ENCODE peak calls at places on chromosomes 4 and X, in ten cellular contexts. One of them, this sample, is unnamed.

GRCh38 chr4:1715002-1715761 is 3.1 kb upstream of the SLBP start:
- DNase-seq in CD8-positive, alpha-beta memory T cell: no peak
- DNase-seq in AML-193: peak; percentile 87
- DNase-seq in body of pancreas: peak; percentile 37
- DNase-seq in HTR-8/SVneo: no peak
- DNase-seq in fibroblast of mammary gland: peak; percentile 25
- DNase-seq in Panc1: no peak
- DNase-seq in frontal cortex: no peak
- DNase-seq in lung microvascular endothelial cell: no peak
- DNase-seq in H9: peak; percentile 26
- DNase-seq in this sample: no peak

GRCh38 chrX:34918091-34918736 is 24.4 kb upstream of the FAM47B start:
- DNase-seq in CD8-positive, alpha-beta memory T cell: no peak
- DNase-seq in AML-193: no peak
- DNase-seq in body of pancreas: no peak
- DNase-seq in HTR-8/SVneo: no peak
- DNase-seq in fibroblast of mammary gland: peak; percentile 78
- DNase-seq in Panc1: no peak
- DNase-seq in frontal cortex: no peak
- DNase-seq in lung microvascular endothelial cell: no peak
- DNase-seq in H9: no peak
- DNase-seq in this sample: peak; percentile 60

GRCh38 chr4:3314706-3315260 is 22.0 kb downstream of the RGS12 start:
- DNase-seq in CD8-positive, alpha-beta memory T cell: no peak
- DNase-seq in AML-193: no peak
- DNase-seq in body of pancreas: no peak
- DNase-seq in HTR-8/SVneo: no peak
- DNase-seq in fibroblast of mammary gland: no peak
- DNase-seq in Panc1: no peak
- DNase-seq in frontal cortex: no peak
- DNase-seq in lung microvascular endothelial cell: no peak
- DNase-seq in H9: peak; percentile 16
- DNase-seq in this sample: no peak

GRCh38 chr4:57102050-57102564 is 8.1 kb downstream of the IGFBP7 start:
- DNase-seq in CD8-positive, alpha-beta memory T cell: no peak
- DNase-seq in AML-193: no peak
- DNase-seq in body of pancreas: peak; percentile 52
- DNase-seq in HTR-8/SVneo: no peak
- DNase-seq in fibroblast of mammary gland: peak; percentile 95
- DNase-seq in Panc1: no peak
- DNase-seq in frontal cortex: no peak
- DNase-seq in lung microvascular endothelial cell: peak; percentile 54
- DNase-seq in H9: no peak
- DNase-seq in this sample: peak; percentile 97

GRCh38 chr4:68361146-68361589 is 11.3 kb upstream of the YTHDC1 start:
- DNase-seq in CD8-positive, alpha-beta memory T cell: no peak
- DNase-seq in AML-193: no peak
- DNase-seq in body of pancreas: no peak
- DNase-seq in HTR-8/SVneo: no peak
- DNase-seq in fibroblast of mammary gland: peak; percentile 46
- DNase-seq in Panc1: no peak
- DNase-seq in frontal cortex: no peak
- DNase-seq in lung microvascular endothelial cell: no peak
- DNase-seq in H9: no peak
- DNase-seq in this sample: peak; percentile 22

GRCh38 chrX:121987163-121987562 is 939.8 kb downstream of the GLUD2 start:
- DNase-seq in CD8-positive, alpha-beta memory T cell: no peak
- DNase-seq in AML-193: no peak
- DNase-seq in body of pancreas: no peak
- DNase-seq in HTR-8/SVneo: no peak
- DNase-seq in fibroblast of mammary gland: peak; percentile 69
- DNase-seq in Panc1: no peak
- DNase-seq in frontal cortex: no peak
- DNase-seq in lung microvascular endothelial cell: no peak
- DNase-seq in H9: no peak
- DNase-seq in this sample: no peak

GRCh38 chr4:8703401-8703696 is 110.8 kb downstream of the CPZ start:
- DNase-seq in CD8-positive, alpha-beta memory T cell: no peak
- DNase-seq in AML-193: no peak
- DNase-seq in body of pancreas: no peak
- DNase-seq in HTR-8/SVneo: no peak
- DNase-seq in fibroblast of mammary gland: no peak
- DNase-seq in Panc1: no peak
- DNase-seq in frontal cortex: no peak
- DNase-seq in lung microvascular endothelial cell: no peak
- DNase-seq in H9: peak; percentile 15
- DNase-seq in this sample: no peak

GRCh38 chrX:30280428-30280827 is 28.8 kb downstream of the NR0B1 start:
- DNase-seq in CD8-positive, alpha-beta memory T cell: no peak
- DNase-seq in AML-193: no peak
- DNase-seq in body of pancreas: no peak
- DNase-seq in HTR-8/SVneo: no peak
- DNase-seq in fibroblast of mammary gland: no peak
- DNase-seq in Panc1: no peak
- DNase-seq in frontal cortex: no peak
- DNase-seq in lung microvascular endothelial cell: no peak
- DNase-seq in H9: no peak
- DNase-seq in this sample: no peak

GRCh38 chrX:9927638-9928037 is 39.5 kb upstream of the CLDN34 start:
- DNase-seq in CD8-positive, alpha-beta memory T cell: no peak
- DNase-seq in AML-193: no peak
- DNase-seq in body of pancreas: no peak
- DNase-seq in HTR-8/SVneo: no peak
- DNase-seq in fibroblast of mammary gland: no peak
- DNase-seq in Panc1: no peak
- DNase-seq in frontal cortex: no peak
- DNase-seq in lung microvascular endothelial cell: no peak
- DNase-seq in H9: no peak
- DNase-seq in this sample: no peak

GRCh38 chr4:178602833-178603232 is 1160.6 kb upstream of the AGA start:
- DNase-seq in CD8-positive, alpha-beta memory T cell: no peak
- DNase-seq in AML-193: no peak
- DNase-seq in body of pancreas: no peak
- DNase-seq in HTR-8/SVneo: no peak
- DNase-seq in fibroblast of mammary gland: no peak
- DNase-seq in Panc1: no peak
- DNase-seq in frontal cortex: no peak
- DNase-seq in lung microvascular endothelial cell: no peak
- DNase-seq in H9: no peak
- DNase-seq in this sample: no peak

GRCh38 chr4:113943863-113944262 is 35.6 kb downstream of the ARSJ start:
- DNase-seq in CD8-positive, alpha-beta memory T cell: no peak
- DNase-seq in AML-193: no peak
- DNase-seq in body of pancreas: no peak
- DNase-seq in HTR-8/SVneo: no peak
- DNase-seq in fibroblast of mammary gland: peak; percentile 40
- DNase-seq in Panc1: no peak
- DNase-seq in frontal cortex: no peak
- DNase-seq in lung microvascular endothelial cell: no peak
- DNase-seq in H9: no peak
- DNase-seq in this sample: no peak

GRCh38 chrX:153400146-153401132 is 711 bp downstream of the PNMA6E start:
- DNase-seq in CD8-positive, alpha-beta memory T cell: peak; percentile 68
- DNase-seq in AML-193: no peak
- DNase-seq in body of pancreas: no peak
- DNase-seq in HTR-8/SVneo: peak; percentile 5
- DNase-seq in fibroblast of mammary gland: peak; percentile 20
- DNase-seq in Panc1: no peak
- DNase-seq in frontal cortex: peak; percentile 29
- DNase-seq in lung microvascular endothelial cell: peak; percentile 53
- DNase-seq in H9: peak; percentile 70
- DNase-seq in this sample: no peak

GRCh38 chrX:153688071-153688470 is 345 bp downstream of the SLC6A8 start:
- DNase-seq in CD8-positive, alpha-beta memory T cell: no peak
- DNase-seq in AML-193: no peak
- DNase-seq in body of pancreas: no peak
- DNase-seq in HTR-8/SVneo: no peak
- DNase-seq in fibroblast of mammary gland: no peak
- DNase-seq in Panc1: no peak
- DNase-seq in frontal cortex: no peak
- DNase-seq in lung microvascular endothelial cell: no peak
- DNase-seq in H9: no peak
- DNase-seq in this sample: no peak

GRCh38 chr4:140637836-140638235 is 69.1 kb upstream of the UCP1 start:
- DNase-seq in CD8-positive, alpha-beta memory T cell: no peak
- DNase-seq in AML-193: peak; percentile 66
- DNase-seq in body of pancreas: peak; percentile 19
- DNase-seq in HTR-8/SVneo: peak; percentile 29
- DNase-seq in fibroblast of mammary gland: peak; percentile 37
- DNase-seq in Panc1: no peak
- DNase-seq in frontal cortex: no peak
- DNase-seq in lung microvascular endothelial cell: peak; percentile 72
- DNase-seq in H9: peak; percentile 41
- DNase-seq in this sample: no peak

GRCh38 chrX:19682712-19683331 is 167.5 kb upstream of the MAP3K15 start:
- DNase-seq in CD8-positive, alpha-beta memory T cell: peak; percentile 91
- DNase-seq in AML-193: no peak
- DNase-seq in body of pancreas: peak; percentile 65
- DNase-seq in HTR-8/SVneo: no peak
- DNase-seq in fibroblast of mammary gland: peak; percentile 93
- DNase-seq in Panc1: no peak
- DNase-seq in frontal cortex: no peak
- DNase-seq in lung microvascular endothelial cell: peak; percentile 77
- DNase-seq in H9: peak; percentile 49
- DNase-seq in this sample: peak; percentile 96

GRCh38 chrX:123171781-123172180 is 12.3 kb upstream of the GRIA3 start:
- DNase-seq in CD8-positive, alpha-beta memory T cell: no peak
- DNase-seq in AML-193: no peak
- DNase-seq in body of pancreas: no peak
- DNase-seq in HTR-8/SVneo: no peak
- DNase-seq in fibroblast of mammary gland: peak; percentile 61
- DNase-seq in Panc1: no peak
- DNase-seq in frontal cortex: no peak
- DNase-seq in lung microvascular endothelial cell: no peak
- DNase-seq in H9: no peak
- DNase-seq in this sample: peak; percentile 79

GRCh38 chrX:14673764-14674163 is 144.4 kb downstream of the GLRA2 start:
- DNase-seq in CD8-positive, alpha-beta memory T cell: no peak
- DNase-seq in AML-193: no peak
- DNase-seq in body of pancreas: peak; percentile 3
- DNase-seq in HTR-8/SVneo: peak; percentile 45
- DNase-seq in fibroblast of mammary gland: peak; percentile 91
- DNase-seq in Panc1: no peak
- DNase-seq in frontal cortex: no peak
- DNase-seq in lung microvascular endothelial cell: peak; percentile 31
- DNase-seq in H9: no peak
- DNase-seq in this sample: peak; percentile 84

GRCh38 chrX:50100188-50100587 is 100.6 kb downstream of the AKAP4 start:
- DNase-seq in CD8-positive, alpha-beta memory T cell: no peak
- DNase-seq in AML-193: no peak
- DNase-seq in body of pancreas: no peak
- DNase-seq in HTR-8/SVneo: peak; percentile 0
- DNase-seq in fibroblast of mammary gland: peak; percentile 4
- DNase-seq in Panc1: no peak
- DNase-seq in frontal cortex: no peak
- DNase-seq in lung microvascular endothelial cell: peak; percentile 56
- DNase-seq in H9: no peak
- DNase-seq in this sample: no peak

GRCh38 chr4:88230399-88230798 is 54.0 kb downstream of the PPM1K start:
- DNase-seq in CD8-positive, alpha-beta memory T cell: no peak
- DNase-seq in AML-193: no peak
- DNase-seq in body of pancreas: no peak
- DNase-seq in HTR-8/SVneo: no peak
- DNase-seq in fibroblast of mammary gland: no peak
- DNase-seq in Panc1: no peak
- DNase-seq in frontal cortex: no peak
- DNase-seq in lung microvascular endothelial cell: no peak
- DNase-seq in H9: no peak
- DNase-seq in this sample: no peak

GRCh38 chrX:105211051-105211575 is 9.4 kb downstream of the TEX13A start:
- DNase-seq in CD8-positive, alpha-beta memory T cell: no peak
- DNase-seq in AML-193: no peak
- DNase-seq in body of pancreas: no peak
- DNase-seq in HTR-8/SVneo: no peak
- DNase-seq in fibroblast of mammary gland: peak; percentile 2
- DNase-seq in Panc1: no peak
- DNase-seq in frontal cortex: no peak
- DNase-seq in lung microvascular endothelial cell: no peak
- DNase-seq in H9: no peak
- DNase-seq in this sample: no peak

GRCh38 chr4:1375051-1375721 is 28.2 kb downstream of the UVSSA start:
- DNase-seq in CD8-positive, alpha-beta memory T cell: peak; percentile 27
- DNase-seq in AML-193: no peak
- DNase-seq in body of pancreas: no peak
- DNase-seq in HTR-8/SVneo: no peak
- DNase-seq in fibroblast of mammary gland: no peak
- DNase-seq in Panc1: no peak
- DNase-seq in frontal cortex: no peak
- DNase-seq in lung microvascular endothelial cell: no peak
- DNase-seq in H9: no peak
- DNase-seq in this sample: no peak

GRCh38 chr4:55336138-55337034 is 9.7 kb upstream of the SRD5A3 start:
- DNase-seq in CD8-positive, alpha-beta memory T cell: no peak
- DNase-seq in AML-193: no peak
- DNase-seq in body of pancreas: no peak
- DNase-seq in HTR-8/SVneo: no peak
- DNase-seq in fibroblast of mammary gland: no peak
- DNase-seq in Panc1: no peak
- DNase-seq in frontal cortex: no peak
- DNase-seq in lung microvascular endothelial cell: peak; percentile 77
- DNase-seq in H9: no peak
- DNase-seq in this sample: no peak

GRCh38 chr4:118727360-118727759 is 42.2 kb downstream of the METTL14 start:
- DNase-seq in CD8-positive, alpha-beta memory T cell: no peak
- DNase-seq in AML-193: no peak
- DNase-seq in body of pancreas: no peak
- DNase-seq in HTR-8/SVneo: no peak
- DNase-seq in fibroblast of mammary gland: no peak
- DNase-seq in Panc1: no peak
- DNase-seq in frontal cortex: no peak
- DNase-seq in lung microvascular endothelial cell: no peak
- DNase-seq in H9: no peak
- DNase-seq in this sample: no peak

GRCh38 chr4:133711817-133712216 is 489.8 kb downstream of the PABPC4L start:
- DNase-seq in CD8-positive, alpha-beta memory T cell: no peak
- DNase-seq in AML-193: no peak
- DNase-seq in body of pancreas: no peak
- DNase-seq in HTR-8/SVneo: peak; percentile 45
- DNase-seq in fibroblast of mammary gland: no peak
- DNase-seq in Panc1: no peak
- DNase-seq in frontal cortex: no peak
- DNase-seq in lung microvascular endothelial cell: no peak
- DNase-seq in H9: no peak
- DNase-seq in this sample: peak; percentile 2

GRCh38 chrX:140088438-140088837 is 123.1 kb upstream of the CXorf66 start:
- DNase-seq in CD8-positive, alpha-beta memory T cell: no peak
- DNase-seq in AML-193: no peak
- DNase-seq in body of pancreas: no peak
- DNase-seq in HTR-8/SVneo: no peak
- DNase-seq in fibroblast of mammary gland: no peak
- DNase-seq in Panc1: no peak
- DNase-seq in frontal cortex: no peak
- DNase-seq in lung microvascular endothelial cell: no peak
- DNase-seq in H9: no peak
- DNase-seq in this sample: no peak

GRCh38 chr4:16417198-16417597 is 190.9 kb upstream of the TAPT1 start:
- DNase-seq in CD8-positive, alpha-beta memory T cell: no peak
- DNase-seq in AML-193: no peak
- DNase-seq in body of pancreas: no peak
- DNase-seq in HTR-8/SVneo: no peak
- DNase-seq in fibroblast of mammary gland: no peak
- DNase-seq in Panc1: no peak
- DNase-seq in frontal cortex: no peak
- DNase-seq in lung microvascular endothelial cell: peak; percentile 70
- DNase-seq in H9: no peak
- DNase-seq in this sample: no peak

GRCh38 chrX:19595036-19595435 is 79.7 kb upstream of the MAP3K15 start:
- DNase-seq in CD8-positive, alpha-beta memory T cell: no peak
- DNase-seq in AML-193: no peak
- DNase-seq in body of pancreas: peak; percentile 12
- DNase-seq in HTR-8/SVneo: no peak
- DNase-seq in fibroblast of mammary gland: peak; percentile 62
- DNase-seq in Panc1: no peak
- DNase-seq in frontal cortex: no peak
- DNase-seq in lung microvascular endothelial cell: peak; percentile 41
- DNase-seq in H9: no peak
- DNase-seq in this sample: no peak

GRCh38 chrX:45710081-45710801 is 509.6 kb upstream of the DIPK2B start:
- DNase-seq in CD8-positive, alpha-beta memory T cell: no peak
- DNase-seq in AML-193: no peak
- DNase-seq in body of pancreas: no peak
- DNase-seq in HTR-8/SVneo: peak; percentile 4
- DNase-seq in fibroblast of mammary gland: peak; percentile 99
- DNase-seq in Panc1: peak; percentile 71
- DNase-seq in frontal cortex: no peak
- DNase-seq in lung microvascular endothelial cell: peak; percentile 7
- DNase-seq in H9: no peak
- DNase-seq in this sample: peak; percentile 79

This sample was measured in brain microvascular endothelial cell.